ENCODE peak calls at places on chromosome 2, in four cellular contexts. F, P, N and O are unnamed samples.

GRCh38 chr2:200028998-200029397 is 73.6 kb downstream of the MAIP1 start:
- DNase-seq in F (no peak), P (no peak), N (no peak), O (no peak)

GRCh38 chr2:567865-568638 is 109.2 kb downstream of the TMEM18 start:
- DNase-seq in F (no peak), P (no peak), N (peak), O (no peak)

GRCh38 chr2:101478561-101479001 is 3.7 kb upstream of the RFX8 start:
- DNase-seq in F (no peak), P (no peak), N (no peak), O (no peak)

GRCh38 chr2:202035089-202035940 is 1.7 kb downstream of the FZD7 start:
- DNase-seq in F (no peak), P (peak), N (peak), O (no peak)

GRCh38 chr2:121999273-121999672 is 243.8 kb downstream of the TSN start:
- DNase-seq in F (no peak), P (no peak), N (peak), O (no peak)

GRCh38 chr2:45205985-45206384 is 196.7 kb upstream of the SIX2 start:
- DNase-seq in F (no peak), P (no peak), N (no peak), O (no peak)

GRCh38 chr2:192159215-192159614 is 35.5 kb downstream of the TMEFF2 start:
- DNase-seq in F (no peak), P (no peak), N (no peak), O (no peak)

GRCh38 chr2:29075894-29076700 is 1.8 kb upstream of the PCARE start:
- DNase-seq in F (no peak), P (no peak), N (peak), O (no peak)

GRCh38 chr2:65430515-65431416 is 1.6 kb downstream of the SPRED2 start:
- DNase-seq in F (peak), P (peak), N (no peak), O (peak)

GRCh38 chr2:171522057-171522803 is at the start of gene CYBRD1:
- DNase-seq in F (no peak), P (no peak), N (peak), O (peak)

GRCh38 chr2:113328043-113328442 is 49.3 kb upstream of the PAX8 start:
- DNase-seq in F (no peak), P (no peak), N (no peak), O (no peak)

GRCh38 chr2:197294260-197294659 is 16.3 kb downstream of the ANKRD44 start:
- DNase-seq in F (no peak), P (no peak), N (no peak), O (no peak)

GRCh38 chr2:144464730-144465129 is 55.2 kb downstream of the ZEB2 start:
- DNase-seq in F (no peak), P (no peak), N (no peak), O (no peak)

GRCh38 chr2:232927793-232928563 is 57.9 kb downstream of the SNORC start:
- DNase-seq in F (no peak), P (no peak), N (no peak), O (no peak)

GRCh38 chr2:14304326-14304725 is 328.2 kb upstream of the LRATD1 start:
- DNase-seq in F (no peak), P (no peak), N (no peak), O (no peak)

GRCh38 chr2:228957075-228957474 is 314.0 kb downstream of the PID1 start:
- DNase-seq in F (no peak), P (no peak), N (no peak), O (no peak)

GRCh38 chr2:202491514-202491913 is 115.4 kb downstream of the BMPR2 start:
- DNase-seq in F (no peak), P (no peak), N (no peak), O (no peak)

GRCh38 chr2:40127890-40128548 is 323.9 kb downstream of the SLC8A1 start:
- DNase-seq in F (no peak), P (no peak), N (peak), O (no peak)

GRCh38 chr2:200795044-200795443 is 16.7 kb upstream of the BZW1 start:
- DNase-seq in F (no peak), P (no peak), N (peak), O (no peak)

GRCh38 chr2:142104134-142104758 is 26.6 kb downstream of the LRP1B start:
- DNase-seq in F (no peak), P (no peak), N (no peak), O (no peak)

GRCh38 chr2:46147626-46148368 is 149.4 kb upstream of the EPAS1 start:
- DNase-seq in F (no peak), P (no peak), N (no peak), O (no peak)

GRCh38 chr2:219642465-219643083 is 15.1 kb downstream of the SLC4A3 start:
- DNase-seq in F (peak), P (peak), N (peak), O (peak)

GRCh38 chr2:2530334-2530733 is 199.3 kb upstream of the MYT1L start:
- DNase-seq in F (no peak), P (no peak), N (no peak), O (no peak)

GRCh38 chr2:69345434-69345833 is 41.6 kb downstream of the GFPT1 start:
- DNase-seq in F (no peak), P (no peak), N (no peak), O (no peak)

GRCh38 chr2:61537590-61538178 is 472 bp downstream of the XPO1 start:
- DNase-seq in F (no peak), P (no peak), N (no peak), O (peak)

GRCh38 chr2:158724803-158725271 is 70.3 kb upstream of the DAPL1 start:
- DNase-seq in F (no peak), P (no peak), N (no peak), O (no peak)

GRCh38 chr2:207528980-207529329 is 807 bp upstream of the CREB1 start:
- DNase-seq in F (peak), P (peak), N (no peak), O (no peak)

GRCh38 chr2:46431481-46432235 is 47.7 kb upstream of the TMEM247 start:
- DNase-seq in F (no peak), P (no peak), N (no peak), O (no peak)

GRCh38 chr2:95025406-95026319 is at the start of gene MAL:
- DNase-seq in F (peak), P (peak), N (no peak), O (no peak)

GRCh38 chr2:128564131-128564530 is 245.5 kb upstream of the HS6ST1 start:
- DNase-seq in F (no peak), P (no peak), N (no peak), O (no peak)
- H3K27ac ChIP-seq in F (no peak), P (no peak), N (no peak), O (no peak)

GRCh38 chr2:32947076-32947483 is 327 bp downstream of the LTBP1 start:
- DNase-seq in F (no peak), P (no peak), N (no peak), O (no peak)

GRCh38 chr2:32948266-32948665 is 1.5 kb downstream of the LTBP1 start:
- DNase-seq in F (no peak), P (no peak), N (no peak), O (no peak)

GRCh38 chr2:32945286-32945685 is 1.5 kb upstream of the LTBP1 start:
- DNase-seq in F (no peak), P (no peak), N (no peak), O (no peak)

GRCh38 chr2:32947484-32948143 is 861 bp downstream of the LTBP1 start:
- DNase-seq in F (no peak), P (peak), N (peak), O (no peak)

GRCh38 chr2:32946314-32947075 is at the start of gene LTBP1:
- DNase-seq in F (peak), P (peak), N (peak), O (no peak)
- H3K27ac ChIP-seq in F (no peak), P (no peak), N (peak), O (peak)

GRCh38 chr2:107419191-107419590 is 407.5 kb upstream of the RGPD4 start:
- DNase-seq in F (no peak), P (no peak), N (no peak), O (no peak)
- H3K27ac ChIP-seq in F (no peak), P (no peak), N (no peak), O (no peak)

DNA sequence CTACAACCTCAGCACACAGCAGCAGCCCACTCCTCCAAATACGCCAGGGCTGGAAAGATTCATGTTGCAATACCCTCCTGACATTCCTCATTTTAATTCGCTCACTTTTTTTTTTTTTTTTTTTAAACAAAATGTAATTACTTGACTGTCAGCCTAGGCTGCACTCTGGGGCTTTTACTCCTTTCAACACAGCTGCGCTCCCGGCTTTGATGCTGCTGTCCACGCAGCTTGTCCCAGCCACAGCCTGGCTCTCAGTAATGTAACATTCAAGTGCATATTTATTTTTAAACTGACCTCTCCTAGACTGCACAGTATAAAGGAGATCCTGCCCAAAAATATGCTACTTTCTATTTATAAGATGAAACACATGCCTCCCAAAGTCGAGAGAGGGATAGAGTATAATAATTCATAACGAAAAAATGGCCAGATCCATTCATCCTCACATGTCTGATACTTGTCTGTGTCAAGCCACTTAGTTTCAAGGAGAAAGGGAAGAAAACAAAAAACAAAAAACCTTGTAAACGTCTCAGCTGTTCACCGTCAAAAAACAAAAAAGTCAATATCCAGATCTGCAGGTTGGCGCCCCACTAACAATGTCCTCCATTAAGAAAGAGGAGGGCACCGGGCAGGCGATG is 947 bp downstream of the CDC42EP3 start:
- DNase-seq in F (no peak), P (no peak), N (no peak), O (no peak)
- H3K27ac ChIP-seq in F (peak), P (peak), N (peak), O (peak)

GRCh38 chr2:37648316-37649011 is 23.0 kb downstream of the CDC42EP3 start:
- DNase-seq in F (peak), P (peak), N (no peak), O (no peak)
- H3K27ac ChIP-seq in F (peak), P (no peak), N (no peak), O (peak)

DNA sequence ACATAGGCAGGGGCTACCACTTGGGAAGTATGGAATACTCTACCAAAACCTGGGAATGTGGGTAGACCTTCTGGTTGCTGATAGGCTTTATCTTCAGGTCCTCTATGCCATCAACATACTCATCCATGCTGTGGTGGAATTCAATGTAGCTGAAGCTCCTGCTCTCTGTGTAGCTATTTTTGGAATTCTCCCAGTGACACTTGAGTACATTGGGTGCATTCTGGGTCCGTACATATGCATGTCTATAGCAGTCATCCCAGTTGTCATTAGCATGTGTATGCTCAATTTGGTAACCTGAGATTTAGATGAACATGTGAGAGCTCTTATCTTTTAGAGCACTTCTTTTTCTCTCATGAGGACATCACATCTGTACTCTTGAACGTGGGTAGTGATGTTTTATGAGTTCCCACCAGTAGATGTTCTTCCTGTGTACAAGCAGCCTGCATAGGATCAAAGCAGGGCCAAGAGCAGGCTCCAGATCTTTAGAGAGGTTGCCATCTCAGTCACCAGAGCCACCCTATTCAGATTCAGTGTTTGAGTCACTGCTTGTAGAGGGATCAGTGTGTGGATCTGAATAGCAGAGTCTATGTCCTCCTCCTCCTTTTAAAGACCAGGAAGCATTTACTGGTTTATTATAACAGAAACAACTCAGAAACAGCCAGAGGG is 65.8 kb downstream of the MGAT5 start:
- DNase-seq in F (no peak), P (no peak), N (no peak), O (no peak)
- H3K27ac ChIP-seq in F (no peak), P (no peak), N (no peak), O (no peak)

GRCh38 chr2:166239548-166239947 is 111.7 kb upstream of the SCN1A start:
- DNase-seq in F (no peak), P (no peak), N (peak), O (no peak)
- H3K27ac ChIP-seq in F (no peak), P (no peak), N (peak), O (no peak)

GRCh38 chr2:148273158-148273691 is 252.3 kb downstream of the MBD5 start:
- DNase-seq in F (no peak), P (no peak), N (no peak), O (no peak)
- H3K27ac ChIP-seq in F (no peak), P (no peak), N (no peak), O (no peak)

DNA sequence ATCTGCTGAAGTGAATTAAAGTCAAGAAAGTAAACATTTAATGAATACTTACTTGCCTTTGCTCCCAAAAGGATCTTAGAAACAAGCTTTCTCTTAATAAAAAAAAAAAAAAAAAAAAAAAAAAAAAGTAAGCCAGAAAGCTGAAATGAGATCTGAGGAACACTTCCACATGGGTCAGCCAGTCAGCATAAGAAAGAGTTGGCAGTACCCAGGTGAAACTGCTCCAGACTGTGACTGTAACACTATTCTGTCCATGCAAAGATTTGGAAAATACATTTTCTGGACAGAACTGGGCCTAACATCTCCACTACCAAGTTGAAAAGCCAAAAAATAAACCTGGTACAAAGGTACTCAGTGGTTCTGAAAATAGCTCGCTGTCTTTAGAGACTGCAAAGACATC is 135.7 kb downstream of the THADA start:
- DNase-seq in F (no peak), P (no peak), N (no peak), O (no peak)
- H3K27ac ChIP-seq in F (no peak), P (no peak), N (no peak), O (peak)